ENCODE peak calls at places on chromosomes 11 and 22, in seven cellular contexts. Y is OCI-LY7, C is PC-3, O is substantia nigra, G is coronary artery, J is trophoblast cell, Q is RWPE1. M is an unnamed sample.

GRCh38 chr11:2803186-2804057 is 82.2 kb downstream of the CDKN1C start:
- DNase-seq in C (no peak), Q (no peak), Y (no peak), G (peak; percentile 64), O (no peak), J (no peak), M (no peak)

GRCh38 chr22:50577987-50578775 is at the start of gene CPT1B:
- DNase-seq in C (no peak), Y (no peak), Q (no peak), J (peak; percentile 30), O (no peak), G (no peak), M (no peak)

GRCh38 chr11:130999992-131000770 is 83.9 kb upstream of the SNX19 start:
- DNase-seq in Y (no peak), Q (peak; percentile 69), G (no peak), J (peak; percentile 76), C (peak; percentile 99), O (no peak), M (no peak)

GRCh38 chr11:36333897-36334296 is 37.8 kb downstream of the PRR5L start:
- DNase-seq in Y (peak; percentile 61), J (no peak), G (no peak), C (peak; percentile 40), Q (no peak), O (no peak), M (no peak)

GRCh38 chr11:116536416-116536815 is 236.4 kb downstream of the BUD13 start:
- DNase-seq in Y (no peak), J (no peak), G (peak; percentile 46), O (no peak), Q (no peak), C (no peak), M (no peak)

GRCh38 chr11:123250811-123251655 is 56.0 kb upstream of the CLMP start:
- DNase-seq in O (no peak), G (no peak), Y (no peak), Q (no peak), J (no peak), C (no peak), M (no peak)

GRCh38 chr11:79249341-79249993 is 191.4 kb downstream of the TENM4 start:
- DNase-seq in J (peak; percentile 89), Y (no peak), G (no peak), O (no peak), Q (no peak), C (peak; percentile 11), M (no peak)

GRCh38 chr11:17513853-17514252 is 30.4 kb downstream of the USH1C start:
- DNase-seq in Q (no peak), Y (no peak), C (no peak), G (no peak), O (no peak), J (no peak), M (no peak)

GRCh38 chr11:27234043-27234668 is 128.9 kb downstream of the CCDC34 start:
- DNase-seq in C (peak; percentile 56), O (no peak), J (peak; percentile 64), G (no peak), Q (peak; percentile 25), Y (peak; percentile 82), M (no peak)

GRCh38 chr11:12294613-12295012 is 82.8 kb upstream of the PARVA start:
- DNase-seq in Q (no peak), Y (no peak), O (no peak), C (no peak), J (no peak), G (no peak), M (no peak)

GRCh38 chr22:49204599-49205214 is 623.0 kb downstream of the BRD1 start:
- DNase-seq in J (no peak), G (peak; percentile 55), C (no peak), Y (no peak), Q (no peak), O (no peak), M (no peak)

GRCh38 chr11:117634756-117635593 is 162.0 kb downstream of the DSCAML1 start:
- DNase-seq in G (no peak), O (no peak), Q (no peak), Y (no peak), J (no peak), C (no peak), M (no peak)

GRCh38 chr11:91773090-91773489 is 451.5 kb upstream of the FAT3 start:
- DNase-seq in Y (no peak), C (peak; percentile 48), G (no peak), J (no peak), Q (no peak), O (no peak), M (no peak)

GRCh38 chr11:3042496-3043314 is 14.5 kb downstream of the CARS1 start:
- DNase-seq in Q (no peak), C (no peak), J (no peak), G (no peak), O (no peak), Y (no peak), M (no peak)

GRCh38 chr11:520428-521178 is 13.6 kb upstream of the RNH1 start:
- DNase-seq in Q (no peak), G (no peak), C (no peak), Y (no peak), J (no peak), O (no peak), M (no peak)

DNA sequence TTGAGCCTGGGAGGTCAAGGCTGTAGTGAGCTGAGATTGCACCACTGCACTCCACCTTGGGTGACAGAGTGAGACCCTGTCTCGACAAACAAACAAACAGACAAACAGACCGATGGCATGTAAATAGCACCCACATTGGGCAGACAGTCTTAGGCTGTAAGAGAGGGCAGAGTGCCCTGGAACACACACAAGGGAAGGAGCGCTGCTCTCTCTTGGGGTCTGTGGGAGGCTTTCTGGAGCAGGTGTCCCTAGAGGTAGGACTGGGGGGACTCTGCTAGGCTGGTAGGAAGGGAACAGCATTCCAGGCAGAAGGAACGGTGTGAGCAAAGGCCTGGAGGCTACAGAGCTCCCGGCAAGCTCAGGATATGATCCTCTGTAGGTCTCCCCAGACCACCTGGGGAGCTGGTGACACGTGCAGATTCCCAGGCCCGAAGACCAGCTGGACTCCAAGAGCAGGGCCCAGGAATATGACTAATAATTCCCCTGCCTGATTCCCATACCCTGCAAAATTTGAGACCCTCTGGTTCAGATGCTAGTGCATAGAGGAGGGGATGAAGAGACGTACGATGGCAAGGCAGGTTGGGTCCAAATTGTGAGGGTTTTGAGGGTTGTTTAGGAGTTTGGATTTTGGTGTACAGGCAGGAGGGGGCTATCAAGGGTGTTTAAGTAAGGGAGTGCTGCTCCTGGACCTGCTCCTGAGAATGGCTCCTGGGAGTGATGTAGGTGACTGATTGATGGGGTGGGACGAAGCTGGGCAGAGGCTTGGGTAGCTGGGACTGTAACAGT is 11.6 kb downstream of the SMIM38 start:
- DNase-seq in G (no peak), Q (no peak), J (no peak), C (no peak), O (no peak), Y (no peak), M (no peak)
- H3K27ac ChIP-seq in G (no peak overlapping the region), Q (peak overlapping the region; percentile 41), J (no peak overlapping the region), C (no peak overlapping the region), O (no peak overlapping the region), Y (no peak overlapping the region), M (no peak overlapping the region)

DNA sequence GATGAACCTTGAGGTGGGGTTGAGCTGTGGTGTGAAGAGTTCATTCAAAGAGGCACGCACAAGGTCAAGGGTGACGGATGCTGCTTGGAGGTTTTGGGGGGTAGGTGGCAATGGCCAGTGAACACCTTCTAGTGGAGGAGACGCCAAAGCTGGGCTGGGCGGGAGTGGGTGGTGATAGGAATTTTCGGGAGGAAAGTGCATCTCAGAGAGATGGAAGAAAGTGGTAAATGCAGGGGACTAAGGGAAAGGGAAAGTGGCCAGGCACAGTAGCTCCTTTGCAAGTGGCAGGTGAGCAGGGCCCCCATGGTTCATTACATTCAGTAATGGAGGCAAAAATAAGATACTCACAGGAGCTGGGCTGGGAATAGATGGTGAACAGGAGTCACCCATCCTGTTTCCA is 499.7 kb downstream of the MIAT start:
- DNase-seq in J (no peak), C (no peak), G (no peak), Y (no peak), O (no peak), Q (no peak), M (no peak)
- H3K27ac ChIP-seq in J (no peak overlapping the region), C (no peak overlapping the region), G (no peak overlapping the region), Y (no peak overlapping the region), O (no peak overlapping the region), Q (no peak overlapping the region), M (no peak overlapping the region)

DNA sequence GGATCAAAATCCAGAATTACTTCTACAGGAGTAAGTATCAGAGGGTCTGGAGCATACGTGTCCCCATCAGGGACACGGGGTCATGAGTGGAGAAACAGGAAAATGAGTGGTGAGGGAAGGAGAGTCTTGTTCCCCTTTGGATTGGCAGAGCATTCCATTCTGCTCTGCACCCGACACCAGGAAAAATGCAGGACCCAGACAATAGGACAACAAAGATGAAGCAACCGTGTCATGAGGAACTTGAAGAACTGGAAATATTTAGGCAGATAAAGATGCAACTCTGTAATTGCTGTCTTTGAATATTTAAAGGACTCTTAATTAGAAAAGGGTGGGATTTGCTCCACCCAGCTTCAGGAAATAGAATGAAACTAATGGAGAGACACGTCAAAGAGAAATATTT is 89.0 kb upstream of the BLID start:
- DNase-seq in G (no peak), Y (no peak), C (no peak), J (peak; percentile 72), O (no peak), Q (no peak), M (no peak)
- H3K27ac ChIP-seq in G (peak overlapping the region; percentile 83), Y (no peak overlapping the region), C (no peak overlapping the region), J (no peak overlapping the region), O (peak overlapping the region; percentile 53), Q (no peak overlapping the region), M (peak overlapping the region; percentile 32)

DNA sequence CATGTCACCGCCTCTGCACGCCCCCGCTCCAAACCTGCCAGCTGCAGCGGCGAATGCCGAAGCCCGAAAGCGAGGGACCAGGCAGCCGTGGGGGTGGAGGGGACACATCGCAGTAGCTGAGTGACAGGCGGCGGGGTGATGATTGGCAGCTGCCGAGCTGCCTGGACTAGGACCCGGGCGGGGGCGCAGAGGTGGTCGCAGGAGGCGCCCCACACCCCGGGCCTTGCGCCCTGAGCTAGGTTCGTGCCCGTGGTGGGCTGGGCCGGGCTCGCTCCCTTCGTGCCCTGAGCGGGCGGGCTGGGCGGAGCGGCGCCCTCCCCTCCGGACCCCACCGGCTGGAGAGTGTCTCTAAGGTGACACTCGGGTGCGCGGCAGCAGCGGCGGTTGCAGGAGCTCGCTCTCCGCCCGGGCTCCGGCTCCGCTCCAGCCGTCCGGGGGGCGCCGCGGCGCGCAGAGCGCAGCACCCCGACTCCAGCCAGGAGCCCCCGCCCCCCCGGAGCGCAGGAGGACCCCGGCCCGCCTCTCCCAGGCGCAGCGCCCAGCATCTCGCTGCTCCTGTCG is 14.6 kb upstream of the DGKZ start:
- DNase-seq in G (no peak), J (no peak), C (no peak), O (no peak), Y (no peak), Q (no peak), M (no peak)
- H3K27ac ChIP-seq in G (no peak overlapping the region), J (no peak overlapping the region), C (no peak overlapping the region), O (no peak overlapping the region), Y (no peak overlapping the region), Q (no peak overlapping the region), M (peak overlapping the region; percentile 30)

M was measured in caudate nucleus.